ENCODE peak calls at places on chromosome 2, in five cellular contexts. One of them, this sample, is unnamed.
A peak's percentile ranks its signal among the peaks of the same experiment; 100 is the strongest.

GRCh38 chr2:224518806-224519580 is 66.2 kb downstream of the CUL3 start:
- DNase-seq in endothelial cell of umbilical vein: no peak
- DNase-seq in HCT116: no peak
- DNase-seq in neuronal stem cell: no peak
- DNase-seq in neural progenitor cell: no peak
- DNase-seq in this sample: no peak

GRCh38 chr2:1992280-1992679 is 248.0 kb upstream of the PXDN start:
- DNase-seq in neural progenitor cell: no peak
- DNase-seq in HCT116: no peak
- DNase-seq in endothelial cell of umbilical vein: no peak
- DNase-seq in neuronal stem cell: no peak
- DNase-seq in this sample: no peak

GRCh38 chr2:36556847-36557246 is 41.1 kb downstream of the FEZ2 start:
- DNase-seq in HCT116: no peak
- DNase-seq in neural progenitor cell: no peak
- DNase-seq in endothelial cell of umbilical vein: no peak
- DNase-seq in neuronal stem cell: no peak
- DNase-seq in this sample: no peak

GRCh38 chr2:48826986-48827385 is 71.5 kb upstream of the LHCGR start:
- DNase-seq in endothelial cell of umbilical vein: no peak
- DNase-seq in neuronal stem cell: no peak
- DNase-seq in HCT116: no peak
- DNase-seq in neural progenitor cell: no peak
- DNase-seq in this sample: no peak

GRCh38 chr2:74385396-74385795 is 5.3 kb upstream of the DCTN1 start:
- DNase-seq in HCT116: no peak
- DNase-seq in endothelial cell of umbilical vein: no peak
- DNase-seq in neuronal stem cell: no peak
- DNase-seq in neural progenitor cell: no peak
- DNase-seq in this sample: no peak

GRCh38 chr2:45607701-45608100 is 3.4 kb downstream of the SRBD1 start:
- DNase-seq in neuronal stem cell: peak; percentile 23
- DNase-seq in HCT116: peak; percentile 26
- DNase-seq in endothelial cell of umbilical vein: peak; percentile 24
- DNase-seq in neural progenitor cell: peak; percentile 67
- DNase-seq in this sample: peak; percentile 19

GRCh38 chr2:150812664-150813408 is 325.4 kb upstream of the RND3 start:
- DNase-seq in neural progenitor cell: no peak
- DNase-seq in HCT116: no peak
- DNase-seq in endothelial cell of umbilical vein: no peak
- DNase-seq in neuronal stem cell: no peak
- DNase-seq in this sample: peak; percentile 10

GRCh38 chr2:173359231-173359630 is 4.6 kb downstream of the CDCA7 start:
- DNase-seq in HCT116: no peak
- DNase-seq in neuronal stem cell: no peak
- DNase-seq in neural progenitor cell: no peak
- DNase-seq in endothelial cell of umbilical vein: no peak
- DNase-seq in this sample: no peak

GRCh38 chr2:95700554-95700953 is 108.8 kb downstream of the TRIM43 start:
- DNase-seq in neural progenitor cell: no peak
- DNase-seq in HCT116: no peak
- DNase-seq in neuronal stem cell: no peak
- DNase-seq in endothelial cell of umbilical vein: no peak
- DNase-seq in this sample: no peak

GRCh38 chr2:70528276-70528675 is 25.4 kb downstream of the TGFA start:
- DNase-seq in neuronal stem cell: no peak
- DNase-seq in endothelial cell of umbilical vein: no peak
- DNase-seq in neural progenitor cell: no peak
- DNase-seq in HCT116: no peak
- DNase-seq in this sample: no peak

GRCh38 chr2:70523996-70524965 is 29.3 kb downstream of the TGFA start:
- DNase-seq in neuronal stem cell: no peak
- DNase-seq in neural progenitor cell: no peak
- DNase-seq in endothelial cell of umbilical vein: no peak
- DNase-seq in HCT116: peak; percentile 86
- DNase-seq in this sample: no peak

GRCh38 chr2:70525032-70525431 is 28.6 kb downstream of the TGFA start:
- DNase-seq in neuronal stem cell: no peak
- DNase-seq in endothelial cell of umbilical vein: no peak
- DNase-seq in neural progenitor cell: no peak
- DNase-seq in HCT116: peak; percentile 22
- DNase-seq in this sample: no peak

GRCh38 chr2:70527447-70528080 is 26.1 kb downstream of the TGFA start:
- DNase-seq in HCT116: no peak
- DNase-seq in neuronal stem cell: no peak
- DNase-seq in neural progenitor cell: no peak
- DNase-seq in endothelial cell of umbilical vein: no peak
- DNase-seq in this sample: no peak

DNA sequence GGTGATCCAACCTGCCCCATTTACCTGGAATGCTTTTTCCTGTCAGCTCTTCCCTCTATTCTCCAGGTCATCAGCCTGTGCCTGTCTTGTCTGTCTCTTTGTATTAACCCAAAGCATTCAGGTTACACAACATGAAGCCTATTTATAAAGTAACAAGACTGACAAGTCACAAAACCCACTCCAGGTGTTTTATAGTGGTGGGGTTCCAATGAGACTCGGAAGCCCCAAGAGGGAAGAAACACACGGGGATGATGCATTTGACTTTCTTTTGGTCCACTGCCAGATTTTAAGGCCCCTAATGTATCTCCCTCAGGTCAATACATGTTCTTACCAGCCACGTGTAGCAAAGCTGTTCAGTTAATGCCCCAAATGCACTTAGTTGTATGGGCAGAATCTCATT is 27.5 kb downstream of the TGFA start:
- DNase-seq in neural progenitor cell: no peak
- DNase-seq in HCT116: no peak
- DNase-seq in endothelial cell of umbilical vein: no peak
- DNase-seq in neuronal stem cell: no peak
- DNase-seq in this sample: no peak
- H3K4me2 ChIP-seq in neural progenitor cell: no peak overlapping the region
- H3K4me2 ChIP-seq in HCT116: peak overlapping the region; percentile 85
- H3K4me2 ChIP-seq in endothelial cell of umbilical vein: no peak overlapping the region
- H3K4me2 ChIP-seq in neuronal stem cell: no peak overlapping the region
- H3K4me2 ChIP-seq in this sample: no peak overlapping the region

GRCh38 chr2:104321141-104321799 is 532.6 kb upstream of the POU3F3 start:
- DNase-seq in neuronal stem cell: peak; percentile 14
- DNase-seq in endothelial cell of umbilical vein: no peak
- DNase-seq in neural progenitor cell: peak; percentile 58
- DNase-seq in HCT116: no peak
- DNase-seq in this sample: no peak
- H2AFZ ChIP-seq in neuronal stem cell: peak overlapping the region; percentile 83
- H2AFZ ChIP-seq in endothelial cell of umbilical vein: no peak overlapping the region
- H2AFZ ChIP-seq in neural progenitor cell: peak overlapping the region; percentile 66
- H2AFZ ChIP-seq in HCT116: no peak overlapping the region
- H2AFZ ChIP-seq in this sample: no peak overlapping the region

GRCh38 chr2:12048551-12048950 is 302.1 kb downstream of the LPIN1 start:
- DNase-seq in neural progenitor cell: peak; percentile 56
- DNase-seq in endothelial cell of umbilical vein: peak; percentile 4
- DNase-seq in neuronal stem cell: no peak
- DNase-seq in HCT116: no peak
- DNase-seq in this sample: no peak

GRCh38 chr2:12044857-12045256 is 298.4 kb downstream of the LPIN1 start:
- DNase-seq in endothelial cell of umbilical vein: no peak
- DNase-seq in neuronal stem cell: no peak
- DNase-seq in HCT116: no peak
- DNase-seq in neural progenitor cell: no peak
- DNase-seq in this sample: no peak

GRCh38 chr2:12045864-12046291 is 299.4 kb downstream of the LPIN1 start:
- DNase-seq in neuronal stem cell: no peak
- DNase-seq in neural progenitor cell: no peak
- DNase-seq in HCT116: no peak
- DNase-seq in endothelial cell of umbilical vein: no peak
- DNase-seq in this sample: no peak

GRCh38 chr2:12047761-12048160 is 301.3 kb downstream of the LPIN1 start:
- DNase-seq in neural progenitor cell: no peak
- DNase-seq in neuronal stem cell: no peak
- DNase-seq in HCT116: no peak
- DNase-seq in endothelial cell of umbilical vein: no peak
- DNase-seq in this sample: no peak

GRCh38 chr2:12046641-12047040 is 300.2 kb downstream of the LPIN1 start:
- DNase-seq in neural progenitor cell: no peak
- DNase-seq in neuronal stem cell: no peak
- DNase-seq in HCT116: no peak
- DNase-seq in endothelial cell of umbilical vein: no peak
- DNase-seq in this sample: no peak
- H3K4me2 ChIP-seq in neural progenitor cell: no peak overlapping the region
- H3K4me2 ChIP-seq in neuronal stem cell: no peak overlapping the region
- H3K4me2 ChIP-seq in HCT116: no peak overlapping the region
- H3K4me2 ChIP-seq in endothelial cell of umbilical vein: no peak overlapping the region
- H3K4me2 ChIP-seq in this sample: no peak overlapping the region

GRCh38 chr2:231861538-231861937 is 64.7 kb downstream of the NPPC start:
- DNase-seq in neural progenitor cell: no peak
- DNase-seq in neuronal stem cell: no peak
- DNase-seq in HCT116: no peak
- DNase-seq in endothelial cell of umbilical vein: no peak
- DNase-seq in this sample: no peak

GRCh38 chr2:231865222-231865621 is 61.0 kb downstream of the NPPC start:
- DNase-seq in HCT116: no peak
- DNase-seq in neuronal stem cell: no peak
- DNase-seq in endothelial cell of umbilical vein: no peak
- DNase-seq in neural progenitor cell: no peak
- DNase-seq in this sample: no peak

GRCh38 chr2:231866450-231866849 is 59.7 kb downstream of the NPPC start:
- DNase-seq in endothelial cell of umbilical vein: no peak
- DNase-seq in neural progenitor cell: no peak
- DNase-seq in HCT116: no peak
- DNase-seq in neuronal stem cell: no peak
- DNase-seq in this sample: no peak

GRCh38 chr2:231856959-231857358 is 69.2 kb downstream of the NPPC start:
- DNase-seq in neuronal stem cell: no peak
- DNase-seq in neural progenitor cell: no peak
- DNase-seq in endothelial cell of umbilical vein: no peak
- DNase-seq in HCT116: no peak
- DNase-seq in this sample: no peak

DNA sequence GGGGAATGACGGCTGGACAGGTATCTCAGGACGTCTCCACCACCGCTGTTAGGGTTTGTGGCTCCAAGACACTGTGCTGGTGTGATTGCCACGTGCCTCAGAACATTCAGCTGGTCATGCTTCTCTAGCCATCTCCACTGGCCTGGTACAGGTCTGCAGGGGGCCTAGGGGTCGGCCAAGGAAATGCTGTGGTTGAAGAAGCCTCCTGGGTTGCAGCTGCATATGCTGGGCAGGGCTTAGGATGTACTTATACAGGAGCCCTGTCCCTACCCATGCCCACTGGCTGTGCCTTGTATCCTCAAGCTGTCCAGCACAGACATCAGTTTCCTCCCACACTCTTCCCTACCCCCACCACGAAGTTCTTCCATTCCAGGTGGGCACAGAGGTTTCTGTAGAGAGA is 64.1 kb downstream of the NPPC start:
- DNase-seq in neuronal stem cell: no peak
- DNase-seq in neural progenitor cell: no peak
- DNase-seq in endothelial cell of umbilical vein: no peak
- DNase-seq in HCT116: no peak
- DNase-seq in this sample: no peak
- H2AFZ ChIP-seq in neuronal stem cell: no peak overlapping the region
- H2AFZ ChIP-seq in neural progenitor cell: no peak overlapping the region
- H2AFZ ChIP-seq in endothelial cell of umbilical vein: no peak overlapping the region
- H2AFZ ChIP-seq in HCT116: no peak overlapping the region
- H2AFZ ChIP-seq in this sample: no peak overlapping the region

DNA sequence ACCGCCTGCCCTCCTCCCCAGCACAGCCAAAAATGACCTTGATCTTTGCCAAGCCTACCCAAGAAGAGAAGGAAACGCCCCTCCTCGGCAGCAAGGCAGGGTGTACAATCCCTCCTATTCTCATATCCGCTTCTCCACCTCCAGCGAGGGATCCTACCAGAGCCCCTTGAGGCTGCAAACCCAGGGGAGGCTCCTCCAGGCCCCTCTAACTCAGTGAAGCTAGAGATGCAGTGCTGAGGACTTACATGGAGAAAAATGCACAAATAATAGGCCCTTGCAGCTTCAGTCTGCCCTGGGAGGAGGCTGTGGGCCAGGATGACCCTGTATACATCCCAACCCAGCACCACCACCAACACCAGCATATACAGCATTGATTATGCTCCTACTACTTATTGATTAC is 46.9 kb upstream of the POMC start:
- DNase-seq in neural progenitor cell: no peak
- DNase-seq in endothelial cell of umbilical vein: no peak
- DNase-seq in HCT116: no peak
- DNase-seq in neuronal stem cell: no peak
- DNase-seq in this sample: no peak
- H3K4me2 ChIP-seq in neural progenitor cell: peak overlapping the region; percentile 66
- H3K4me2 ChIP-seq in endothelial cell of umbilical vein: no peak overlapping the region
- H3K4me2 ChIP-seq in HCT116: no peak overlapping the region
- H3K4me2 ChIP-seq in neuronal stem cell: no peak overlapping the region
- H3K4me2 ChIP-seq in this sample: peak overlapping the region; percentile 86

GRCh38 chr2:237400199-237400598 is 13.8 kb downstream of the COL6A3 start:
- DNase-seq in neuronal stem cell: no peak
- DNase-seq in neural progenitor cell: no peak
- DNase-seq in HCT116: no peak
- DNase-seq in endothelial cell of umbilical vein: no peak
- DNase-seq in this sample: no peak
- H2AFZ ChIP-seq in neuronal stem cell: no peak overlapping the region
- H2AFZ ChIP-seq in neural progenitor cell: no peak overlapping the region
- H2AFZ ChIP-seq in HCT116: no peak overlapping the region
- H2AFZ ChIP-seq in endothelial cell of umbilical vein: no peak overlapping the region
- H2AFZ ChIP-seq in this sample: no peak overlapping the region

GRCh38 chr2:69083126-69083733 is 70.3 kb downstream of the ANTXR1 start:
- DNase-seq in neural progenitor cell: no peak
- DNase-seq in HCT116: no peak
- DNase-seq in neuronal stem cell: no peak
- DNase-seq in endothelial cell of umbilical vein: peak; percentile 49
- DNase-seq in this sample: peak; percentile 39
- H3K4me2 ChIP-seq in neural progenitor cell: no peak overlapping the region
- H3K4me2 ChIP-seq in HCT116: no peak overlapping the region
- H3K4me2 ChIP-seq in neuronal stem cell: no peak overlapping the region
- H3K4me2 ChIP-seq in endothelial cell of umbilical vein: peak overlapping the region; percentile 32
- H3K4me2 ChIP-seq in this sample: peak overlapping the region; percentile 1

GRCh38 chr2:144996225-144996795 is 476.4 kb upstream of the ZEB2 start:
- DNase-seq in neural progenitor cell: no peak
- DNase-seq in endothelial cell of umbilical vein: peak; percentile 54
- DNase-seq in neuronal stem cell: no peak
- DNase-seq in HCT116: no peak
- DNase-seq in this sample: no peak

GRCh38 chr2:144995482-144995881 is 475.6 kb upstream of the ZEB2 start:
- DNase-seq in neural progenitor cell: no peak
- DNase-seq in HCT116: no peak
- DNase-seq in endothelial cell of umbilical vein: no peak
- DNase-seq in neuronal stem cell: no peak
- DNase-seq in this sample: no peak

GRCh38 chr2:144989580-144990270 is 469.8 kb upstream of the ZEB2 start:
- DNase-seq in neural progenitor cell: peak; percentile 17
- DNase-seq in HCT116: no peak
- DNase-seq in neuronal stem cell: no peak
- DNase-seq in endothelial cell of umbilical vein: no peak
- DNase-seq in this sample: no peak

GRCh38 chr2:144988591-144988990 is 468.7 kb upstream of the ZEB2 start:
- DNase-seq in neural progenitor cell: no peak
- DNase-seq in endothelial cell of umbilical vein: peak; percentile 13
- DNase-seq in neuronal stem cell: no peak
- DNase-seq in HCT116: no peak
- DNase-seq in this sample: no peak

DNA sequence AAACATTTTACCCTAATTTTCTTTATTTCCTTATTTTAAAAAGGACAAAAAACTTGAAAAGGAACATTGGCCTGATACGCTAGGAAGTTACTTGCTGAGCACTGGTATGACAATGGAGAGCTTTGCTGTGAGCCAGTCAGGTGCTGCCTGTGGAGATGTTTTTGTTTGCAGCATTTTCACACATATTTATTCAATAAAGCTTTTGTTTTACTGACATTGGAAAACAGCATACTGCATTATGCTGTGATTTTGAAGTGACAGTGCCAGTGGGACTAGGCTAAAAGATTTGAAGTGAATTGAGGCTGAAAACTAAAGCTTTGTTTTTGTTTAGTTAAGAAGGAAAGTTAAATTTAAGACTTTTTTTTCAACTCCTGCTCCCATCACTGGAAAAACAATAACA is 470.7 kb upstream of the ZEB2 start:
- DNase-seq in HCT116: no peak
- DNase-seq in endothelial cell of umbilical vein: no peak
- DNase-seq in neural progenitor cell: peak; percentile 19
- DNase-seq in neuronal stem cell: peak; percentile 5
- DNase-seq in this sample: no peak
- H2AFZ ChIP-seq in HCT116: no peak overlapping the region
- H2AFZ ChIP-seq in endothelial cell of umbilical vein: no peak overlapping the region
- H2AFZ ChIP-seq in neural progenitor cell: peak overlapping the region; percentile 4
- H2AFZ ChIP-seq in neuronal stem cell: no peak overlapping the region
- H2AFZ ChIP-seq in this sample: no peak overlapping the region

This sample was measured in hepatocyte.